ENCODE peak calls at places on chromosomes 1 and 21, in eight cellular contexts. Y, Z, C, F, R, J, L and W are unnamed samples.
A peak's percentile ranks its signal among the peaks of the same experiment; 100 is the strongest.

GRCh38 chr1:231192620-231193163 is 30.8 kb downstream of the TRIM67 start:
- DNase-seq in Y (peak; percentile 30), Z (peak; percentile 81), C (no peak), F (peak; percentile 73), R (peak; percentile 49), J (no peak), L (peak; percentile 67), W (peak; percentile 78)

GRCh38 chr1:211334986-211335385 is 8.4 kb downstream of the TRAF5 start:
- DNase-seq in Y (peak; percentile 53), Z (no peak), C (no peak), F (no peak), R (no peak), J (no peak), L (no peak), W (no peak)

GRCh38 chr1:35574655-35575400 is 1.7 kb downstream of the TFAP2E start:
- DNase-seq in Y (peak; percentile 47), Z (peak; percentile 68), C (no peak), F (no peak), R (no peak), J (no peak), L (no peak), W (no peak)

GRCh38 chr1:241167121-241167619 is 189.8 kb downstream of the RGS7 start:
- DNase-seq in Y (peak; percentile 91), Z (no peak), C (no peak), F (no peak), R (no peak), J (no peak), L (no peak), W (no peak)

GRCh38 chr21:39715804-39716397 is 29.1 kb upstream of the IGSF5 start:
- DNase-seq in Y (peak; percentile 70), Z (no peak), C (no peak), F (peak; percentile 52), R (peak; percentile 24), J (no peak), L (no peak), W (peak; percentile 5)

GRCh38 chr1:53368314-53369033 is 40.6 kb upstream of the LRP8 start:
- DNase-seq in Y (no peak), Z (peak; percentile 61), C (no peak), F (peak; percentile 41), R (no peak), J (no peak), L (no peak), W (no peak)

GRCh38 chr1:41955461-41956159 is 36.9 kb upstream of the HIVEP3 start:
- DNase-seq in Y (peak; percentile 96), Z (no peak), C (no peak), F (no peak), R (peak; percentile 80), J (peak; percentile 90), L (no peak), W (peak; percentile 99)

GRCh38 chr1:211902624-211903291 is 72.2 kb upstream of the LPGAT1 start:
- DNase-seq in Y (no peak), Z (no peak), C (no peak), F (no peak), R (no peak), J (no peak), L (no peak), W (no peak)

GRCh38 chr21:26747216-26747615 is 98.0 kb downstream of the ADAMTS1 start:
- DNase-seq in Y (no peak), Z (no peak), C (no peak), F (no peak), R (no peak), J (no peak), L (no peak), W (no peak)

GRCh38 chr21:40685121-40685630 is 161.8 kb downstream of the DSCAM start:
- DNase-seq in Y (no peak), Z (no peak), C (no peak), F (peak; percentile 27), R (no peak), J (no peak), L (no peak), W (no peak)

GRCh38 chr1:98046031-98046641 is 125.3 kb upstream of the DPYD start:
- DNase-seq in Y (no peak), Z (no peak), C (no peak), F (no peak), R (no peak), J (no peak), L (peak; percentile 40), W (no peak)

GRCh38 chr1:110210604-110211502 is 739 bp downstream of the KCNC4 start:
- DNase-seq in Y (peak; percentile 27), Z (peak; percentile 80), C (no peak), F (peak; percentile 38), R (no peak), J (no peak), L (peak; percentile 79), W (no peak)

GRCh38 chr1:22889213-22889827 is 83.3 kb downstream of the LACTBL1 start:
- DNase-seq in Y (peak; percentile 66), Z (no peak), C (no peak), F (no peak), R (peak; percentile 33), J (no peak), L (no peak), W (no peak)

GRCh38 chr1:64043976-64044375 is 159.4 kb upstream of the UBE2U start:
- DNase-seq in Y (peak; percentile 76), Z (no peak), C (no peak), F (no peak), R (no peak), J (peak; percentile 27), L (no peak), W (no peak)

GRCh38 chr1:3054474-3054873 is 14.5 kb upstream of the PRDM16 start:
- DNase-seq in Y (no peak), Z (peak; percentile 55), C (no peak), F (no peak), R (no peak), J (no peak), L (no peak), W (no peak)

GRCh38 chr1:93567255-93567918 is 114.2 kb downstream of the BCAR3 start:
- DNase-seq in Y (peak; percentile 52), Z (no peak), C (no peak), F (peak; percentile 31), R (no peak), J (peak; percentile 69), L (no peak), W (no peak)
- H3K4me3 ChIP-seq in Y (no peak overlapping the region), Z (no peak overlapping the region), C (no peak overlapping the region), F (no peak overlapping the region), R (no peak overlapping the region), J (no peak overlapping the region), L (no peak overlapping the region), W (no peak overlapping the region)

GRCh38 chr1:24860841-24861240 is 69.2 kb downstream of the RUNX3 start:
- DNase-seq in Y (no peak), Z (no peak), C (no peak), F (no peak), R (no peak), J (no peak), L (no peak), W (no peak)
- H3K4me3 ChIP-seq in Y (no peak overlapping the region), Z (no peak overlapping the region), C (no peak overlapping the region), F (no peak overlapping the region), R (no peak overlapping the region), J (no peak overlapping the region), L (no peak overlapping the region), W (no peak overlapping the region)

DNA sequence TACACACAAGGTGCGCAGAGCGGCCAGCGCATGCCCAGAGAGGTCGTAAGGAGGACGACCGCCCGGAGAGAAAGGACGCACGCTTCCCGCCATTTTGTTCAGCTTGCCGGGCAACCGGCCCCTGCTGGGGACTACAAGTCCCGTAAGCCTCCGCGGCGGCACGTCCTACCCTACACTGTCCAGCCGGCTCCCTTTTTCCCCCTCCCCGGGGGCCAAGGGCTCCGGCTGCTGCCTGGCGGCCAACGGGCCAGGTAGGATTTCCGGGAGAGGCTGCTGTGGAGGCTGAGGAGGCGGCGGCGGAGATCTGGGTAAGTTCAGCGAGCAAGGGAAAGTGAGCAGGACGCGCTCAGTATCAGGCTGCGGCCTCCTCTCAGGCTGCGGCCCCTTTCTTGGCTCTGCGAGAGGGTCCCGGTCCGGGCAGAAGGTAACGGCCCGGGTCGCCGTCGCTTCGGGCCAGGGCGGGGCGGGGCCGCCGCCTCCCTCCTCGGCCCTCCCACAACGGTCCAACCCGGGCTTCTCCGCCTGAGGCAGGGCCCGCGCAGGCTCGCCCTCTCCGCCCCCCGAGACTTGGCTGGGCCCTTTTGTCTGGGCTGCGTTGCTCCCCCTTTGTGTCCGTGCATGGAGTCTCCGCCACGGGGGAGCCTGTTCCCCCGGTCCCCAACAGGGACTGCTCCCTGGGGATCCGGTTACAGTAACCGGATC is at the start of gene PHACTR4:
- DNase-seq in Y (peak; percentile 93), Z (peak; percentile 97), C (peak; percentile 74), F (peak; percentile 93), R (peak; percentile 79), J (peak; percentile 48), L (peak; percentile 96), W (peak; percentile 86)
- H3K4me3 ChIP-seq in Y (peak within 1 kb of the TSS; percentile 87), Z (peak within 1 kb of the TSS; percentile 92), C (peak within 1 kb of the TSS; percentile 91), F (peak within 1 kb of the TSS; percentile 75), R (peak within 1 kb of the TSS; percentile 91), J (peak within 1 kb of the TSS; percentile 63), L (peak within 1 kb of the TSS; percentile 76), W (peak within 1 kb of the TSS; percentile 73)

DNA sequence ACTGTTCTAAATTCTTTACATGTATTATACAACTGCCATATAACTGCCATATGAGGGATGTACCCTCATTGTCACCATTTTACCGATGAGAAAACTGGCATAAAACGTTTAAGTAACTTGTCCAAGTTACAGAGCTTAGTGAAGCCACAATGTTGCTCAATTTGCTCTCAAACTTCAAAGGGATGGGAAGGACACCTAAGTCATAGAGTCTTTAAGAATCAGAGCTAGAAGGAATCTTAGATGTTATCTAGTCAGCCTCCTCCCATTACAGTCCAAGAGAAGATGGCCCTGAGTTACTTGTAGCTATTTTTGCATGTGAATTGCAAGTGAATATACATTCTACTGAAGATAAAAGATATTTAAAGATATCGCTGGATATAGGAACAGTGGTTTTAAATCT is 31.7 kb downstream of the SELL start:
- DNase-seq in Y (no peak), Z (no peak), C (no peak), F (no peak), R (no peak), J (no peak), L (no peak), W (no peak)
- H3K4me3 ChIP-seq in Y (no peak overlapping the region), Z (no peak overlapping the region), C (no peak overlapping the region), F (no peak overlapping the region), R (no peak overlapping the region), J (no peak overlapping the region), L (no peak overlapping the region), W (no peak overlapping the region)

DNA sequence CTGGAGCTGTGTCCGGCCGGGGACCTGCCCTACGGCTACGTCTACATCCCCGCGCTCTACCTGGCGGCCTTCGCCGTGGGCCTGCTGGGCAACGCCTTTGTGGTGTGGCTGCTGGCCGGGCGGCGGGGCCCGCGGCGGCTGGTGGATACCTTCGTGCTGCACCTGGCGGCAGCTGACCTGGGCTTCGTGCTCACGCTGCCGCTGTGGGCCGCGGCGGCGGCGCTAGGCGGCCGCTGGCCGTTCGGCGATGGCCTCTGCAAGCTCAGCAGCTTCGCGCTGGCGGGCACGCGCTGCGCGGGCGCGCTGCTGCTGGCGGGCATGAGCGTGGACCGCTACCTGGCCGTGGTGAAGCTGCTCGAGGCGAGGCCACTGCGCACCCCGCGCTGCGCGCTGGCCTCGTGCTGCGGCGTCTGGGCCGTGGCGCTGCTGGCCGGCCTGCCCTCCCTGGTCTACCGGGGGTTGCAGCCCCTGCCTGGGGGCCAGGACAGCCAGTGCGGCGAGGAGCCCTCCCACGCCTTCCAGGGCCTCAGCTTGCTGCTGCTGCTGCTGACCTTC is 412 bp downstream of the GPR25 start:
- DNase-seq in Y (no peak), Z (no peak), C (no peak), F (no peak), R (no peak), J (no peak), L (no peak), W (no peak)
- H3K4me3 ChIP-seq in Y (no peak overlapping the region), Z (peak overlapping the region; percentile 25), C (no peak overlapping the region), F (peak overlapping the region; percentile 28), R (peak overlapping the region; percentile 10), J (peak overlapping the region; percentile 14), L (peak overlapping the region; percentile 41), W (peak overlapping the region; percentile 6)